ENCODE peak calls at places on chromosomes 3 and 15, in seven cellular contexts. O, Q, E, P, C, S and I are unnamed samples.
A peak's percentile ranks its signal among the peaks of the same experiment; 100 is the strongest.

GRCh38 chr15:64635486-64635815 is 139.9 kb downstream of the RBPMS2 start:
- DNase-seq in O (no peak), Q (peak; percentile 27), E (no peak), P (no peak), C (no peak), S (peak; percentile 63), I (no peak)

GRCh38 chr15:85149460-85150129 is 167.9 kb downstream of the PDE8A start:
- DNase-seq in O (no peak), Q (no peak), E (no peak), P (no peak), C (no peak), S (no peak), I (no peak)

GRCh38 chr3:56782215-56782614 is 19.5 kb downstream of the ARHGEF3 start:
- DNase-seq in O (no peak), Q (no peak), E (no peak), P (no peak), C (no peak), S (no peak), I (no peak)

GRCh38 chr15:64045774-64046346 is 425 bp downstream of the DAPK2 start:
- DNase-seq in O (peak; percentile 35), Q (no peak), E (no peak), P (peak; percentile 77), C (no peak), S (no peak), I (no peak)

GRCh38 chr3:195849322-195850074 is 37.8 kb upstream of the MUC4 start:
- DNase-seq in O (no peak), Q (no peak), E (no peak), P (peak; percentile 20), C (peak; percentile 44), S (no peak), I (no peak)

GRCh38 chr3:188683032-188683491 is 488.7 kb upstream of the TPRG1 start:
- DNase-seq in O (no peak), Q (peak; percentile 86), E (no peak), P (no peak), C (no peak), S (no peak), I (no peak)

GRCh38 chr3:31405515-31405914 is 127.2 kb upstream of the STT3B start:
- DNase-seq in O (no peak), Q (no peak), E (no peak), P (no peak), C (no peak), S (no peak), I (no peak)

GRCh38 chr3:194407423-194407822 is 8.4 kb upstream of the GP5 start:
- DNase-seq in O (no peak), Q (peak; percentile 30), E (no peak), P (no peak), C (no peak), S (no peak), I (no peak)

GRCh38 chr3:185825639-185826481 is 1.0 kb upstream of the IGF2BP2 start:
- DNase-seq in O (peak; percentile 46), Q (peak; percentile 59), E (peak; percentile 83), P (peak; percentile 86), C (peak; percentile 70), S (no peak), I (peak; percentile 60)

GRCh38 chr15:50968353-50968752 is 59.9 kb downstream of the AP4E1 start:
- DNase-seq in O (no peak), Q (peak; percentile 22), E (no peak), P (no peak), C (no peak), S (no peak), I (no peak)

GRCh38 chr3:193605876-193606275 is 12.9 kb downstream of the OPA1 start:
- DNase-seq in O (peak; percentile 61), Q (peak; percentile 71), E (peak; percentile 67), P (peak; percentile 77), C (peak; percentile 30), S (peak; percentile 58), I (peak; percentile 28)

GRCh38 chr15:83854950-83855707 is 201.2 kb downstream of the ADAMTSL3 start:
- DNase-seq in O (no peak), Q (no peak), E (no peak), P (no peak), C (no peak), S (no peak), I (no peak)

GRCh38 chr3:72630614-72631344 is 217.5 kb downstream of the SHQ1 start:
- DNase-seq in O (no peak), Q (no peak), E (no peak), P (no peak), C (no peak), S (no peak), I (no peak)